ENCODE peak calls at places on chromosome 17, in nine cellular contexts. One of them, this sample, is unnamed.

GRCh38 chr17:78110363-78111011 is 18.1 kb downstream of the TMC6 start:
- DNase-seq in AML-193: no peak
- DNase-seq in effector CD4-positive, alpha-beta T cell: no peak
- DNase-seq in amniotic stem cell: no peak
- DNase-seq in stimulated activated CD4-positive, alpha-beta T cell treated with anti-CD3 and anti-CD28 coated beads, Interleukin-4, amount 100 ng/mL, for 24 hours: no peak
- DNase-seq in astrocyte of the cerebellum: no peak
- DNase-seq in NCI-H460: no peak
- DNase-seq in NCI-H1417 treated with DMSO at 0.1 percent for 48 hours: no peak
- DNase-seq in cardiac fibroblast: no peak
- DNase-seq in this sample: no peak

GRCh38 chr17:39027037-39027436 is 59.8 kb upstream of the FBXO47 start:
- DNase-seq in astrocyte of the cerebellum: no peak
- DNase-seq in NCI-H460: no peak
- DNase-seq in cardiac fibroblast: peak
- DNase-seq in effector CD4-positive, alpha-beta T cell: no peak
- DNase-seq in stimulated activated CD4-positive, alpha-beta T cell treated with anti-CD3 and anti-CD28 coated beads, Interleukin-4, amount 100 ng/mL, for 24 hours: peak
- DNase-seq in AML-193: no peak
- DNase-seq in amniotic stem cell: no peak
- DNase-seq in NCI-H1417 treated with DMSO at 0.1 percent for 48 hours: no peak
- DNase-seq in this sample: peak

GRCh38 chr17:4786111-4786491 is at the start of gene VMO1:
- DNase-seq in effector CD4-positive, alpha-beta T cell: no peak
- DNase-seq in NCI-H460: no peak
- DNase-seq in AML-193: no peak
- DNase-seq in astrocyte of the cerebellum: no peak
- DNase-seq in cardiac fibroblast: peak
- DNase-seq in stimulated activated CD4-positive, alpha-beta T cell treated with anti-CD3 and anti-CD28 coated beads, Interleukin-4, amount 100 ng/mL, for 24 hours: no peak
- DNase-seq in amniotic stem cell: no peak
- DNase-seq in NCI-H1417 treated with DMSO at 0.1 percent for 48 hours: no peak
- DNase-seq in this sample: no peak

GRCh38 chr17:67435122-67435521 is 58.0 kb downstream of the PITPNC1 start:
- DNase-seq in NCI-H460: no peak
- DNase-seq in effector CD4-positive, alpha-beta T cell: peak
- DNase-seq in AML-193: peak
- DNase-seq in cardiac fibroblast: peak
- DNase-seq in astrocyte of the cerebellum: no peak
- DNase-seq in NCI-H1417 treated with DMSO at 0.1 percent for 48 hours: no peak
- DNase-seq in stimulated activated CD4-positive, alpha-beta T cell treated with anti-CD3 and anti-CD28 coated beads, Interleukin-4, amount 100 ng/mL, for 24 hours: peak
- DNase-seq in amniotic stem cell: no peak
- DNase-seq in this sample: no peak

GRCh38 chr17:76612977-76613851 is 27.6 kb upstream of the ST6GALNAC2 start:
- DNase-seq in effector CD4-positive, alpha-beta T cell: no peak
- DNase-seq in astrocyte of the cerebellum: no peak
- DNase-seq in stimulated activated CD4-positive, alpha-beta T cell treated with anti-CD3 and anti-CD28 coated beads, Interleukin-4, amount 100 ng/mL, for 24 hours: no peak
- DNase-seq in amniotic stem cell: no peak
- DNase-seq in NCI-H460: no peak
- DNase-seq in NCI-H1417 treated with DMSO at 0.1 percent for 48 hours: no peak
- DNase-seq in AML-193: peak
- DNase-seq in cardiac fibroblast: no peak
- DNase-seq in this sample: no peak

GRCh38 chr17:60944751-60945150 is 267.1 kb downstream of the BCAS3 start:
- DNase-seq in NCI-H1417 treated with DMSO at 0.1 percent for 48 hours: no peak
- DNase-seq in stimulated activated CD4-positive, alpha-beta T cell treated with anti-CD3 and anti-CD28 coated beads, Interleukin-4, amount 100 ng/mL, for 24 hours: no peak
- DNase-seq in effector CD4-positive, alpha-beta T cell: no peak
- DNase-seq in astrocyte of the cerebellum: no peak
- DNase-seq in NCI-H460: no peak
- DNase-seq in amniotic stem cell: no peak
- DNase-seq in cardiac fibroblast: no peak
- DNase-seq in AML-193: no peak
- DNase-seq in this sample: no peak

GRCh38 chr17:47262586-47262985 is 9.0 kb downstream of the ITGB3 start:
- DNase-seq in NCI-H1417 treated with DMSO at 0.1 percent for 48 hours: no peak
- DNase-seq in NCI-H460: no peak
- DNase-seq in amniotic stem cell: no peak
- DNase-seq in cardiac fibroblast: no peak
- DNase-seq in astrocyte of the cerebellum: no peak
- DNase-seq in effector CD4-positive, alpha-beta T cell: no peak
- DNase-seq in stimulated activated CD4-positive, alpha-beta T cell treated with anti-CD3 and anti-CD28 coated beads, Interleukin-4, amount 100 ng/mL, for 24 hours: no peak
- DNase-seq in AML-193: no peak
- DNase-seq in this sample: no peak

GRCh38 chr17:8939496-8940334 is 25.8 kb downstream of the PIK3R5 start:
- DNase-seq in stimulated activated CD4-positive, alpha-beta T cell treated with anti-CD3 and anti-CD28 coated beads, Interleukin-4, amount 100 ng/mL, for 24 hours: peak
- DNase-seq in amniotic stem cell: no peak
- DNase-seq in effector CD4-positive, alpha-beta T cell: peak
- DNase-seq in NCI-H460: no peak
- DNase-seq in NCI-H1417 treated with DMSO at 0.1 percent for 48 hours: no peak
- DNase-seq in cardiac fibroblast: no peak
- DNase-seq in AML-193: no peak
- DNase-seq in astrocyte of the cerebellum: no peak
- DNase-seq in this sample: no peak

GRCh38 chr17:63652106-63652505 is 29.9 kb downstream of the MAP3K3 start:
- DNase-seq in amniotic stem cell: no peak
- DNase-seq in NCI-H460: no peak
- DNase-seq in astrocyte of the cerebellum: no peak
- DNase-seq in NCI-H1417 treated with DMSO at 0.1 percent for 48 hours: no peak
- DNase-seq in stimulated activated CD4-positive, alpha-beta T cell treated with anti-CD3 and anti-CD28 coated beads, Interleukin-4, amount 100 ng/mL, for 24 hours: no peak
- DNase-seq in effector CD4-positive, alpha-beta T cell: no peak
- DNase-seq in cardiac fibroblast: no peak
- DNase-seq in AML-193: no peak
- DNase-seq in this sample: no peak

GRCh38 chr17:16398270-16399267 is 16.8 kb upstream of the TRPV2 start:
- DNase-seq in AML-193: no peak
- DNase-seq in NCI-H1417 treated with DMSO at 0.1 percent for 48 hours: no peak
- DNase-seq in NCI-H460: no peak
- DNase-seq in stimulated activated CD4-positive, alpha-beta T cell treated with anti-CD3 and anti-CD28 coated beads, Interleukin-4, amount 100 ng/mL, for 24 hours: no peak
- DNase-seq in astrocyte of the cerebellum: no peak
- DNase-seq in effector CD4-positive, alpha-beta T cell: no peak
- DNase-seq in cardiac fibroblast: peak
- DNase-seq in amniotic stem cell: no peak
- DNase-seq in this sample: no peak

GRCh38 chr17:65601881-65602280 is 40.4 kb upstream of the AXIN2 start:
- DNase-seq in astrocyte of the cerebellum: no peak
- DNase-seq in stimulated activated CD4-positive, alpha-beta T cell treated with anti-CD3 and anti-CD28 coated beads, Interleukin-4, amount 100 ng/mL, for 24 hours: no peak
- DNase-seq in effector CD4-positive, alpha-beta T cell: no peak
- DNase-seq in NCI-H460: no peak
- DNase-seq in NCI-H1417 treated with DMSO at 0.1 percent for 48 hours: no peak
- DNase-seq in AML-193: no peak
- DNase-seq in amniotic stem cell: no peak
- DNase-seq in cardiac fibroblast: no peak
- DNase-seq in this sample: no peak

GRCh38 chr17:10870651-10871050 is 32.8 kb upstream of the PIRT start:
- DNase-seq in AML-193: no peak
- DNase-seq in NCI-H1417 treated with DMSO at 0.1 percent for 48 hours: no peak
- DNase-seq in stimulated activated CD4-positive, alpha-beta T cell treated with anti-CD3 and anti-CD28 coated beads, Interleukin-4, amount 100 ng/mL, for 24 hours: no peak
- DNase-seq in NCI-H460: peak
- DNase-seq in amniotic stem cell: no peak
- DNase-seq in effector CD4-positive, alpha-beta T cell: no peak
- DNase-seq in astrocyte of the cerebellum: no peak
- DNase-seq in cardiac fibroblast: no peak
- DNase-seq in this sample: no peak

GRCh38 chr17:82942166-82943130 is 102.6 kb upstream of the ZNF750 start:
- DNase-seq in amniotic stem cell: no peak
- DNase-seq in stimulated activated CD4-positive, alpha-beta T cell treated with anti-CD3 and anti-CD28 coated beads, Interleukin-4, amount 100 ng/mL, for 24 hours: no peak
- DNase-seq in cardiac fibroblast: no peak
- DNase-seq in NCI-H460: no peak
- DNase-seq in AML-193: no peak
- DNase-seq in NCI-H1417 treated with DMSO at 0.1 percent for 48 hours: no peak
- DNase-seq in astrocyte of the cerebellum: no peak
- DNase-seq in effector CD4-positive, alpha-beta T cell: no peak
- DNase-seq in this sample: no peak

GRCh38 chr17:38994026-38994425 is 26.8 kb upstream of the FBXO47 start:
- DNase-seq in astrocyte of the cerebellum: no peak
- DNase-seq in stimulated activated CD4-positive, alpha-beta T cell treated with anti-CD3 and anti-CD28 coated beads, Interleukin-4, amount 100 ng/mL, for 24 hours: no peak
- DNase-seq in NCI-H460: no peak
- DNase-seq in cardiac fibroblast: no peak
- DNase-seq in AML-193: no peak
- DNase-seq in effector CD4-positive, alpha-beta T cell: no peak
- DNase-seq in NCI-H1417 treated with DMSO at 0.1 percent for 48 hours: no peak
- DNase-seq in amniotic stem cell: no peak
- DNase-seq in this sample: no peak

GRCh38 chr17:79875511-79875910 is 36.3 kb upstream of the CBX4 start:
- DNase-seq in AML-193: no peak
- DNase-seq in cardiac fibroblast: no peak
- DNase-seq in amniotic stem cell: no peak
- DNase-seq in effector CD4-positive, alpha-beta T cell: no peak
- DNase-seq in NCI-H460: no peak
- DNase-seq in astrocyte of the cerebellum: no peak
- DNase-seq in stimulated activated CD4-positive, alpha-beta T cell treated with anti-CD3 and anti-CD28 coated beads, Interleukin-4, amount 100 ng/mL, for 24 hours: no peak
- DNase-seq in NCI-H1417 treated with DMSO at 0.1 percent for 48 hours: no peak
- DNase-seq in this sample: no peak

GRCh38 chr17:67244621-67245072 is 349 bp downstream of the HELZ start:
- DNase-seq in stimulated activated CD4-positive, alpha-beta T cell treated with anti-CD3 and anti-CD28 coated beads, Interleukin-4, amount 100 ng/mL, for 24 hours: no peak
- DNase-seq in cardiac fibroblast: no peak
- DNase-seq in NCI-H460: no peak
- DNase-seq in AML-193: no peak
- DNase-seq in amniotic stem cell: no peak
- DNase-seq in NCI-H1417 treated with DMSO at 0.1 percent for 48 hours: no peak
- DNase-seq in effector CD4-positive, alpha-beta T cell: no peak
- DNase-seq in astrocyte of the cerebellum: no peak
- DNase-seq in this sample: no peak

GRCh38 chr17:59341922-59342321 is 10.5 kb downstream of the YPEL2 start:
- DNase-seq in amniotic stem cell: no peak
- DNase-seq in AML-193: no peak
- DNase-seq in stimulated activated CD4-positive, alpha-beta T cell treated with anti-CD3 and anti-CD28 coated beads, Interleukin-4, amount 100 ng/mL, for 24 hours: no peak
- DNase-seq in NCI-H1417 treated with DMSO at 0.1 percent for 48 hours: no peak
- DNase-seq in astrocyte of the cerebellum: no peak
- DNase-seq in NCI-H460: no peak
- DNase-seq in cardiac fibroblast: no peak
- DNase-seq in effector CD4-positive, alpha-beta T cell: no peak
- DNase-seq in this sample: no peak

GRCh38 chr17:61402978-61403845 is 3.6 kb downstream of the TBX2 start:
- DNase-seq in stimulated activated CD4-positive, alpha-beta T cell treated with anti-CD3 and anti-CD28 coated beads, Interleukin-4, amount 100 ng/mL, for 24 hours: no peak
- DNase-seq in effector CD4-positive, alpha-beta T cell: no peak
- DNase-seq in AML-193: no peak
- DNase-seq in amniotic stem cell: no peak
- DNase-seq in NCI-H460: no peak
- DNase-seq in astrocyte of the cerebellum: no peak
- DNase-seq in cardiac fibroblast: peak
- DNase-seq in NCI-H1417 treated with DMSO at 0.1 percent for 48 hours: no peak
- DNase-seq in this sample: no peak

GRCh38 chr17:79355186-79355585 is 255.7 kb downstream of the RBFOX3 start:
- DNase-seq in NCI-H460: no peak
- DNase-seq in AML-193: no peak
- DNase-seq in astrocyte of the cerebellum: no peak
- DNase-seq in cardiac fibroblast: no peak
- DNase-seq in NCI-H1417 treated with DMSO at 0.1 percent for 48 hours: no peak
- DNase-seq in amniotic stem cell: no peak
- DNase-seq in stimulated activated CD4-positive, alpha-beta T cell treated with anti-CD3 and anti-CD28 coated beads, Interleukin-4, amount 100 ng/mL, for 24 hours: no peak
- DNase-seq in effector CD4-positive, alpha-beta T cell: no peak
- DNase-seq in this sample: no peak

GRCh38 chr17:70622382-70623260 is 453.3 kb downstream of the KCNJ2 start:
- DNase-seq in effector CD4-positive, alpha-beta T cell: no peak
- DNase-seq in AML-193: peak
- DNase-seq in cardiac fibroblast: peak
- DNase-seq in NCI-H460: peak
- DNase-seq in amniotic stem cell: no peak
- DNase-seq in stimulated activated CD4-positive, alpha-beta T cell treated with anti-CD3 and anti-CD28 coated beads, Interleukin-4, amount 100 ng/mL, for 24 hours: no peak
- DNase-seq in NCI-H1417 treated with DMSO at 0.1 percent for 48 hours: no peak
- DNase-seq in astrocyte of the cerebellum: peak
- DNase-seq in this sample: no peak

This sample was measured in ureter.